ENCODE peak calls at places on chromosomes 7 and 10, in four cellular contexts. One of them, this sample, is unnamed.

GRCh38 chr10:132840698-132841097 is 54.8 kb upstream of the NKX6-2 start:
- DNase-seq in CD8-positive, alpha-beta memory T cell: no peak
- DNase-seq in RWPE1: no peak
- DNase-seq in T-helper 9 cell: no peak
- DNase-seq in this sample: no peak

GRCh38 chr7:85286449-85286848 is 99.6 kb upstream of the SEMA3D start:
- DNase-seq in CD8-positive, alpha-beta memory T cell: no peak
- DNase-seq in RWPE1: no peak
- DNase-seq in T-helper 9 cell: no peak
- DNase-seq in this sample: no peak

GRCh38 chr10:132518572-132519381 is 18.8 kb upstream of the INPP5A start:
- DNase-seq in CD8-positive, alpha-beta memory T cell: no peak
- DNase-seq in RWPE1: peak
- DNase-seq in T-helper 9 cell: no peak
- DNase-seq in this sample: no peak

GRCh38 chr7:47088329-47089067 is 493.4 kb downstream of the TNS3 start:
- DNase-seq in CD8-positive, alpha-beta memory T cell: peak
- DNase-seq in RWPE1: peak
- DNase-seq in T-helper 9 cell: no peak
- DNase-seq in this sample: peak

GRCh38 chr10:127013251-127013656 is 108.0 kb downstream of the DOCK1 start:
- DNase-seq in CD8-positive, alpha-beta memory T cell: no peak
- DNase-seq in RWPE1: no peak
- DNase-seq in T-helper 9 cell: no peak
- DNase-seq in this sample: no peak

GRCh38 chr7:149074116-149074885 is 16.2 kb downstream of the ZNF786 start:
- DNase-seq in CD8-positive, alpha-beta memory T cell: no peak
- DNase-seq in RWPE1: no peak
- DNase-seq in T-helper 9 cell: no peak
- DNase-seq in this sample: no peak

GRCh38 chr10:71635251-71635866 is 84.2 kb downstream of the C10orf105 start:
- DNase-seq in CD8-positive, alpha-beta memory T cell: no peak
- DNase-seq in RWPE1: no peak
- DNase-seq in T-helper 9 cell: no peak
- DNase-seq in this sample: no peak

GRCh38 chr7:141495057-141495456 is 56.2 kb upstream of the AGK start:
- DNase-seq in CD8-positive, alpha-beta memory T cell: no peak
- DNase-seq in RWPE1: no peak
- DNase-seq in T-helper 9 cell: no peak
- DNase-seq in this sample: no peak

GRCh38 chr10:96967847-96968246 is 135.7 kb downstream of the LCOR start:
- DNase-seq in CD8-positive, alpha-beta memory T cell: no peak
- DNase-seq in RWPE1: no peak
- DNase-seq in T-helper 9 cell: no peak
- DNase-seq in this sample: no peak